ENCODE peak calls at places on chromosomes 6 and 20, in eight cellular contexts. One of them, this sample, is unnamed. For H3K4me1, the result is how much of the 10 kb centered on the place peaks cover.

GRCh38 chr6:163389354-163389753 is 25.2 kb upstream of the QKI start:
- DNase-seq in right cardiac atrium: no peak
- DNase-seq in testis: no peak
- DNase-seq in CD8-positive, alpha-beta T cell: no peak
- DNase-seq in colonic mucosa: no peak
- DNase-seq in spleen: no peak
- DNase-seq in left ventricle myocardium inferior: no peak
- DNase-seq in lower lobe of right lung: no peak
- DNase-seq in this sample: no peak

GRCh38 chr6:163192591-163192990 is 221.9 kb upstream of the QKI start:
- DNase-seq in right cardiac atrium: no peak
- DNase-seq in testis: no peak
- DNase-seq in CD8-positive, alpha-beta T cell: no peak
- DNase-seq in colonic mucosa: no peak
- DNase-seq in spleen: no peak
- DNase-seq in left ventricle myocardium inferior: no peak
- DNase-seq in lower lobe of right lung: no peak
- DNase-seq in this sample: no peak

GRCh38 chr20:64035066-64035932 is 683 bp upstream of the C20orf204 start:
- DNase-seq in right cardiac atrium: no peak
- DNase-seq in testis: no peak
- DNase-seq in CD8-positive, alpha-beta T cell: no peak
- DNase-seq in colonic mucosa: no peak
- DNase-seq in spleen: peak
- DNase-seq in left ventricle myocardium inferior: no peak
- DNase-seq in lower lobe of right lung: no peak
- DNase-seq in this sample: no peak

GRCh38 chr6:133201231-133201630 is 39.9 kb upstream of the EYA4 start:
- DNase-seq in right cardiac atrium: no peak
- DNase-seq in testis: no peak
- DNase-seq in CD8-positive, alpha-beta T cell: no peak
- DNase-seq in colonic mucosa: no peak
- DNase-seq in spleen: no peak
- DNase-seq in left ventricle myocardium inferior: no peak
- DNase-seq in lower lobe of right lung: no peak
- DNase-seq in this sample: no peak

GRCh38 chr6:165766457-165766856 is 103.4 kb upstream of the PDE10A start:
- DNase-seq in right cardiac atrium: no peak
- DNase-seq in testis: no peak
- DNase-seq in CD8-positive, alpha-beta T cell: no peak
- DNase-seq in colonic mucosa: no peak
- DNase-seq in spleen: no peak
- DNase-seq in left ventricle myocardium inferior: no peak
- DNase-seq in lower lobe of right lung: no peak
- DNase-seq in this sample: no peak

GRCh38 chr6:75329703-75330102 is 45.1 kb upstream of the TMEM30A start:
- DNase-seq in right cardiac atrium: no peak
- DNase-seq in testis: no peak
- DNase-seq in CD8-positive, alpha-beta T cell: no peak
- DNase-seq in colonic mucosa: no peak
- DNase-seq in spleen: no peak
- DNase-seq in left ventricle myocardium inferior: no peak
- DNase-seq in lower lobe of right lung: no peak
- DNase-seq in this sample: no peak

GRCh38 chr6:126812651-126813050 is 305.8 kb upstream of the RSPO3 start:
- DNase-seq in right cardiac atrium: peak
- DNase-seq in testis: no peak
- DNase-seq in CD8-positive, alpha-beta T cell: no peak
- DNase-seq in colonic mucosa: no peak
- DNase-seq in spleen: no peak
- DNase-seq in left ventricle myocardium inferior: no peak
- DNase-seq in lower lobe of right lung: no peak
- DNase-seq in this sample: no peak

GRCh38 chr6:108606130-108606797 is 45.5 kb downstream of the FOXO3 start:
- DNase-seq in right cardiac atrium: no peak
- DNase-seq in testis: no peak
- DNase-seq in CD8-positive, alpha-beta T cell: no peak
- DNase-seq in colonic mucosa: no peak
- DNase-seq in spleen: no peak
- DNase-seq in left ventricle myocardium inferior: no peak
- DNase-seq in lower lobe of right lung: no peak
- DNase-seq in this sample: no peak

GRCh38 chr6:121647905-121648304 is 212.5 kb downstream of the GJA1 start:
- DNase-seq in right cardiac atrium: no peak
- DNase-seq in testis: no peak
- DNase-seq in CD8-positive, alpha-beta T cell: no peak
- DNase-seq in colonic mucosa: no peak
- DNase-seq in spleen: no peak
- DNase-seq in left ventricle myocardium inferior: no peak
- DNase-seq in lower lobe of right lung: no peak
- DNase-seq in this sample: no peak

GRCh38 chr20:32271620-32272019 is 5.8 kb upstream of the KIF3B start:
- DNase-seq in right cardiac atrium: no peak
- DNase-seq in testis: no peak
- DNase-seq in CD8-positive, alpha-beta T cell: no peak
- DNase-seq in colonic mucosa: no peak
- DNase-seq in spleen: no peak
- DNase-seq in left ventricle myocardium inferior: no peak
- DNase-seq in lower lobe of right lung: no peak
- DNase-seq in this sample: no peak

GRCh38 chr6:13253272-13253671 is 75.1 kb downstream of the TBC1D7 start:
- DNase-seq in right cardiac atrium: no peak
- DNase-seq in testis: no peak
- DNase-seq in CD8-positive, alpha-beta T cell: no peak
- DNase-seq in colonic mucosa: no peak
- DNase-seq in spleen: no peak
- DNase-seq in left ventricle myocardium inferior: no peak
- DNase-seq in lower lobe of right lung: no peak
- DNase-seq in this sample: no peak

GRCh38 chr6:141925001-141925400 is 207.7 kb upstream of the GJE1 start:
- DNase-seq in right cardiac atrium: no peak
- DNase-seq in testis: no peak
- DNase-seq in CD8-positive, alpha-beta T cell: no peak
- DNase-seq in colonic mucosa: no peak
- DNase-seq in spleen: no peak
- DNase-seq in left ventricle myocardium inferior: no peak
- DNase-seq in lower lobe of right lung: no peak
- DNase-seq in this sample: no peak

GRCh38 chr6:136961848-136962247 is 39.7 kb downstream of the SLC35D3 start:
- DNase-seq in right cardiac atrium: no peak
- DNase-seq in testis: no peak
- DNase-seq in CD8-positive, alpha-beta T cell: no peak
- DNase-seq in colonic mucosa: peak
- DNase-seq in spleen: no peak
- DNase-seq in left ventricle myocardium inferior: no peak
- DNase-seq in lower lobe of right lung: no peak
- DNase-seq in this sample: no peak

GRCh38 chr20:50281831-50282591 is 91.4 kb downstream of the CEBPB start:
- DNase-seq in right cardiac atrium: peak
- DNase-seq in testis: no peak
- DNase-seq in CD8-positive, alpha-beta T cell: no peak
- DNase-seq in colonic mucosa: no peak
- DNase-seq in spleen: no peak
- DNase-seq in left ventricle myocardium inferior: no peak
- DNase-seq in lower lobe of right lung: no peak
- DNase-seq in this sample: no peak

GRCh38 chr20:41032243-41032642 is 3.6 kb downstream of the TOP1 start:
- DNase-seq in right cardiac atrium: no peak
- DNase-seq in testis: no peak
- DNase-seq in CD8-positive, alpha-beta T cell: no peak
- DNase-seq in colonic mucosa: no peak
- DNase-seq in spleen: no peak
- DNase-seq in left ventricle myocardium inferior: no peak
- DNase-seq in lower lobe of right lung: no peak
- DNase-seq in this sample: no peak

DNA sequence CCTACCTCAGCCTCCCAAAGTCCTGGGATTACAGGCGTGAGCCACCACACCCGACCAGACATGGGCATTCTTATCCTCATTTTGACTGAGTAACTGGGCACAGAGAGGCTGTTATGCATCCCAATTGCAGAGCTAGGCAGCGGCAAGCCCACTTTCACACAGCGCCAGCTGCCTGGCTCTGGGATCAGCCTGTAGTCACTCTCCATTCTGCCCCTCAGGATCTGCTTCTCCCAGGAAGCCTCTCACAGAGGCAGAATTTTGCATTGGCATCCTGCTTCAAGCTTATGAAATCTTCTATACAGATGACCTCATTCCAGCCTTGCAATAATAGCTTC is 37.0 kb upstream of the IER3 start:
- DNase-seq in right cardiac atrium: peak
- DNase-seq in testis: no peak
- DNase-seq in CD8-positive, alpha-beta T cell: no peak
- DNase-seq in colonic mucosa: no peak
- DNase-seq in spleen: no peak
- DNase-seq in left ventricle myocardium inferior: no peak
- DNase-seq in lower lobe of right lung: no peak
- DNase-seq in this sample: no peak
- H3K4me1 ChIP-seq in right cardiac atrium: under half
- H3K4me1 ChIP-seq in testis: under half
- H3K4me1 ChIP-seq in CD8-positive, alpha-beta T cell: under half
- H3K4me1 ChIP-seq in colonic mucosa: under half
- H3K4me1 ChIP-seq in spleen: under half
- H3K4me1 ChIP-seq in left ventricle myocardium inferior: half or more
- H3K4me1 ChIP-seq in lower lobe of right lung: half or more
- H3K4me1 ChIP-seq in this sample: under half

GRCh38 chr20:62737271-62737761 is 28.7 kb downstream of the NTSR1 start:
- DNase-seq in right cardiac atrium: peak
- DNase-seq in testis: no peak
- DNase-seq in CD8-positive, alpha-beta T cell: no peak
- DNase-seq in colonic mucosa: no peak
- DNase-seq in spleen: peak
- DNase-seq in left ventricle myocardium inferior: peak
- DNase-seq in lower lobe of right lung: peak
- DNase-seq in this sample: no peak
- H3K27ac ChIP-seq in right cardiac atrium: no peak
- H3K27ac ChIP-seq in testis: no peak
- H3K27ac ChIP-seq in CD8-positive, alpha-beta T cell: no peak
- H3K27ac ChIP-seq in colonic mucosa: no peak
- H3K27ac ChIP-seq in spleen: no peak
- H3K27ac ChIP-seq in left ventricle myocardium inferior: no peak
- H3K27ac ChIP-seq in lower lobe of right lung: no peak
- H3K27ac ChIP-seq in this sample: no peak

GRCh38 chr6:41729624-41730023 is 5.8 kb downstream of the TFEB start:
- DNase-seq in right cardiac atrium: peak
- DNase-seq in testis: no peak
- DNase-seq in CD8-positive, alpha-beta T cell: no peak
- DNase-seq in colonic mucosa: no peak
- DNase-seq in spleen: peak
- DNase-seq in left ventricle myocardium inferior: no peak
- DNase-seq in lower lobe of right lung: peak
- DNase-seq in this sample: no peak
- H3K4me1 ChIP-seq in right cardiac atrium: under half
- H3K4me1 ChIP-seq in testis: under half
- H3K4me1 ChIP-seq in CD8-positive, alpha-beta T cell: half or more
- H3K4me1 ChIP-seq in colonic mucosa: under half
- H3K4me1 ChIP-seq in spleen: half or more
- H3K4me1 ChIP-seq in left ventricle myocardium inferior: half or more
- H3K4me1 ChIP-seq in lower lobe of right lung: half or more
- H3K4me1 ChIP-seq in this sample: under half

DNA sequence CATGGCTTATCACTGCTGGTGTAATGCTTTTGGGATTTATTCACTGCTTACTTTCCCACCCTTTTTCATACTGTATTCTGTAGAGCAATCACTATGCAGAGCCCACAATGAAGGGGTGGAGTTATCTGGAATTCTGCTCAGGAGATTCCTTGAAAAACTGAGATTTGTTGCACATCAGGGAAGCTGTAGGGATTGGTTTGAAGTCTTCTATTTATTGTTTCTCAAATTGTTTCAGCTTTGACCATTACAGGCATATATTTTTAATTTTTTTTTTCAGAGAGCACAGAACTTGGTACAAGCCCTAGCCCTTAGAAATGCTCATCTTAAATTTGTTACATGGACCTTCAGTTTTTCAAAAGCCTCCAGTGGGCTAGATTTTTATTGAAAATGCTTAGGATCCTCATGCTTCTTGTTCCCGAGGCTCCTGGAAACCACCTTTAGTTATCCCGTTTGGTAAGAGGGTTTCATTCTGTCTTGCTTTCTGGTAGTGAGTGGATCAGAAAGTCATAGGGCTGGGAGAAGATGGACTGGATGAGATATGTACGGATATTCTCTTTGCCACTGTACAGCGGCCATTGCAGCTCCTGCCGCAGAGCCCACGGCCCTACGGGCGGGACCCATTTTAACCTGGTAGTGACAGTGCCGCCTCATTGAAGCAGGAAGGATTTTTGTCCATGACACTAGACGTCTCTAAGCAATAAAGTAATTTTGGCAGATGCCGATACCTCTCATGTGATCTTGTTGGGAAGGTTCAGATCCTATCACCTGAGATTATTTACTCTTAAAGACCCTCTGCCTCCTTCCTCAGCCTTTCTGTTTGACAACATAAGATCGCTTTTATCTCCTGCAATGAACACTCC is 45.3 kb upstream of the ZNF184 start:
- DNase-seq in right cardiac atrium: no peak
- DNase-seq in testis: no peak
- DNase-seq in CD8-positive, alpha-beta T cell: no peak
- DNase-seq in colonic mucosa: peak
- DNase-seq in spleen: no peak
- DNase-seq in left ventricle myocardium inferior: no peak
- DNase-seq in lower lobe of right lung: no peak
- DNase-seq in this sample: no peak
- H3K27ac ChIP-seq in right cardiac atrium: peak
- H3K27ac ChIP-seq in testis: peak
- H3K27ac ChIP-seq in CD8-positive, alpha-beta T cell: peak
- H3K27ac ChIP-seq in colonic mucosa: peak
- H3K27ac ChIP-seq in spleen: peak
- H3K27ac ChIP-seq in left ventricle myocardium inferior: peak
- H3K27ac ChIP-seq in lower lobe of right lung: peak
- H3K27ac ChIP-seq in this sample: peak

GRCh38 chr20:57688864-57689263 is 21.0 kb downstream of the PMEPA1 start:
- DNase-seq in right cardiac atrium: peak
- DNase-seq in testis: no peak
- DNase-seq in CD8-positive, alpha-beta T cell: no peak
- DNase-seq in colonic mucosa: no peak
- DNase-seq in spleen: no peak
- DNase-seq in left ventricle myocardium inferior: peak
- DNase-seq in lower lobe of right lung: no peak
- DNase-seq in this sample: no peak
- H3K4me1 ChIP-seq in right cardiac atrium: under half
- H3K4me1 ChIP-seq in testis: under half
- H3K4me1 ChIP-seq in CD8-positive, alpha-beta T cell: under half
- H3K4me1 ChIP-seq in colonic mucosa: under half
- H3K4me1 ChIP-seq in spleen: under half
- H3K4me1 ChIP-seq in left ventricle myocardium inferior: half or more
- H3K4me1 ChIP-seq in lower lobe of right lung: under half
- H3K4me1 ChIP-seq in this sample: under half

GRCh38 chr6:54784021-54784420 is 62.5 kb upstream of the FAM83B start:
- DNase-seq in right cardiac atrium: no peak
- DNase-seq in testis: no peak
- DNase-seq in CD8-positive, alpha-beta T cell: no peak
- DNase-seq in colonic mucosa: no peak
- DNase-seq in spleen: no peak
- DNase-seq in left ventricle myocardium inferior: no peak
- DNase-seq in lower lobe of right lung: no peak
- DNase-seq in this sample: no peak

GRCh38 chr6:54776891-54777290 is 69.7 kb upstream of the FAM83B start:
- DNase-seq in right cardiac atrium: no peak
- DNase-seq in testis: no peak
- DNase-seq in CD8-positive, alpha-beta T cell: no peak
- DNase-seq in colonic mucosa: no peak
- DNase-seq in spleen: no peak
- DNase-seq in left ventricle myocardium inferior: no peak
- DNase-seq in lower lobe of right lung: no peak
- DNase-seq in this sample: no peak

GRCh38 chr6:54775586-54775985 is 71.0 kb upstream of the FAM83B start:
- DNase-seq in right cardiac atrium: no peak
- DNase-seq in testis: no peak
- DNase-seq in CD8-positive, alpha-beta T cell: no peak
- DNase-seq in colonic mucosa: no peak
- DNase-seq in spleen: no peak
- DNase-seq in left ventricle myocardium inferior: no peak
- DNase-seq in lower lobe of right lung: no peak
- DNase-seq in this sample: no peak

GRCh38 chr6:54778731-54779130 is 67.8 kb upstream of the FAM83B start:
- DNase-seq in right cardiac atrium: no peak
- DNase-seq in testis: no peak
- DNase-seq in CD8-positive, alpha-beta T cell: no peak
- DNase-seq in colonic mucosa: no peak
- DNase-seq in spleen: no peak
- DNase-seq in left ventricle myocardium inferior: no peak
- DNase-seq in lower lobe of right lung: no peak
- DNase-seq in this sample: no peak
- H3K27ac ChIP-seq in right cardiac atrium: no peak
- H3K27ac ChIP-seq in testis: no peak
- H3K27ac ChIP-seq in CD8-positive, alpha-beta T cell: no peak
- H3K27ac ChIP-seq in colonic mucosa: no peak
- H3K27ac ChIP-seq in spleen: no peak
- H3K27ac ChIP-seq in left ventricle myocardium inferior: no peak
- H3K27ac ChIP-seq in lower lobe of right lung: no peak
- H3K27ac ChIP-seq in this sample: no peak

This sample was measured in ascending aorta.